ENCODE peak calls at places on chromosomes 11 and 22, in five cellular contexts. One of them, this sample, is unnamed.

GRCh38 chr11:8773916-8774537 is 91.4 kb downstream of the RPL27A start:
- DNase-seq in stimulated activated CD4-positive, alpha-beta T cell treated with anti-CD3 and anti-CD28 coated beads, TNF-alpha, amount 100 ng/mL, for 1 hour: no peak
- DNase-seq in OCI-LY7: no peak
- DNase-seq in RPMI8226: no peak
- DNase-seq in skeletal muscle cell: no peak
- DNase-seq in this sample: no peak

GRCh38 chr22:37909756-37910155 is 3.7 kb downstream of the MICALL1 start:
- DNase-seq in stimulated activated CD4-positive, alpha-beta T cell treated with anti-CD3 and anti-CD28 coated beads, TNF-alpha, amount 100 ng/mL, for 1 hour: no peak
- DNase-seq in OCI-LY7: no peak
- DNase-seq in RPMI8226: no peak
- DNase-seq in skeletal muscle cell: no peak
- DNase-seq in this sample: no peak

GRCh38 chr11:78314753-78315152 is 102.9 kb downstream of the GAB2 start:
- DNase-seq in skeletal muscle cell: no peak
- DNase-seq in OCI-LY7: no peak
- DNase-seq in RPMI8226: no peak
- DNase-seq in stimulated activated CD4-positive, alpha-beta T cell treated with anti-CD3 and anti-CD28 coated beads, TNF-alpha, amount 100 ng/mL, for 1 hour: no peak
- DNase-seq in this sample: no peak

GRCh38 chr11:79055866-79056632 is 384.8 kb downstream of the TENM4 start:
- DNase-seq in skeletal muscle cell: peak; percentile 22
- DNase-seq in RPMI8226: peak; percentile 16
- DNase-seq in OCI-LY7: no peak
- DNase-seq in stimulated activated CD4-positive, alpha-beta T cell treated with anti-CD3 and anti-CD28 coated beads, TNF-alpha, amount 100 ng/mL, for 1 hour: no peak
- DNase-seq in this sample: no peak

GRCh38 chr22:27213766-27214581 is 556.6 kb downstream of the MIAT start:
- DNase-seq in skeletal muscle cell: peak; percentile 72
- DNase-seq in stimulated activated CD4-positive, alpha-beta T cell treated with anti-CD3 and anti-CD28 coated beads, TNF-alpha, amount 100 ng/mL, for 1 hour: no peak
- DNase-seq in RPMI8226: no peak
- DNase-seq in OCI-LY7: no peak
- DNase-seq in this sample: no peak

GRCh38 chr22:48561676-48562075 is 1266.0 kb downstream of the BRD1 start:
- DNase-seq in RPMI8226: no peak
- DNase-seq in stimulated activated CD4-positive, alpha-beta T cell treated with anti-CD3 and anti-CD28 coated beads, TNF-alpha, amount 100 ng/mL, for 1 hour: no peak
- DNase-seq in OCI-LY7: no peak
- DNase-seq in skeletal muscle cell: no peak
- DNase-seq in this sample: no peak

GRCh38 chr11:103994111-103994510 is 42.3 kb upstream of the DDI1 start:
- DNase-seq in skeletal muscle cell: no peak
- DNase-seq in RPMI8226: no peak
- DNase-seq in stimulated activated CD4-positive, alpha-beta T cell treated with anti-CD3 and anti-CD28 coated beads, TNF-alpha, amount 100 ng/mL, for 1 hour: no peak
- DNase-seq in OCI-LY7: no peak
- DNase-seq in this sample: no peak

GRCh38 chr22:32158712-32159533 is at the start of gene C22orf42:
- DNase-seq in RPMI8226: no peak
- DNase-seq in skeletal muscle cell: no peak
- DNase-seq in stimulated activated CD4-positive, alpha-beta T cell treated with anti-CD3 and anti-CD28 coated beads, TNF-alpha, amount 100 ng/mL, for 1 hour: no peak
- DNase-seq in OCI-LY7: no peak
- DNase-seq in this sample: no peak

GRCh38 chr11:109223441-109223840 is 198.5 kb upstream of the C11orf87 start:
- DNase-seq in OCI-LY7: no peak
- DNase-seq in RPMI8226: no peak
- DNase-seq in stimulated activated CD4-positive, alpha-beta T cell treated with anti-CD3 and anti-CD28 coated beads, TNF-alpha, amount 100 ng/mL, for 1 hour: no peak
- DNase-seq in skeletal muscle cell: no peak
- DNase-seq in this sample: no peak

GRCh38 chr11:7480132-7480531 is 5.2 kb upstream of the OLFML1 start:
- DNase-seq in skeletal muscle cell: peak; percentile 7
- DNase-seq in stimulated activated CD4-positive, alpha-beta T cell treated with anti-CD3 and anti-CD28 coated beads, TNF-alpha, amount 100 ng/mL, for 1 hour: no peak
- DNase-seq in OCI-LY7: no peak
- DNase-seq in RPMI8226: no peak
- DNase-seq in this sample: no peak

GRCh38 chr11:130945945-130946344 is 29.7 kb upstream of the SNX19 start:
- DNase-seq in RPMI8226: no peak
- DNase-seq in skeletal muscle cell: peak; percentile 94
- DNase-seq in OCI-LY7: no peak
- DNase-seq in stimulated activated CD4-positive, alpha-beta T cell treated with anti-CD3 and anti-CD28 coated beads, TNF-alpha, amount 100 ng/mL, for 1 hour: no peak
- DNase-seq in this sample: no peak

GRCh38 chr11:35012467-35013191 is 96.2 kb downstream of the PDHX start:
- DNase-seq in RPMI8226: no peak
- DNase-seq in OCI-LY7: no peak
- DNase-seq in stimulated activated CD4-positive, alpha-beta T cell treated with anti-CD3 and anti-CD28 coated beads, TNF-alpha, amount 100 ng/mL, for 1 hour: no peak
- DNase-seq in skeletal muscle cell: no peak
- DNase-seq in this sample: peak; percentile 29

GRCh38 chr11:9566561-9567063 is 6.9 kb upstream of the WEE1 start:
- DNase-seq in stimulated activated CD4-positive, alpha-beta T cell treated with anti-CD3 and anti-CD28 coated beads, TNF-alpha, amount 100 ng/mL, for 1 hour: no peak
- DNase-seq in skeletal muscle cell: peak; percentile 49
- DNase-seq in OCI-LY7: no peak
- DNase-seq in RPMI8226: no peak
- DNase-seq in this sample: no peak

GRCh38 chr11:73612601-73613137 is 14.8 kb upstream of the FAM168A start:
- DNase-seq in skeletal muscle cell: no peak
- DNase-seq in RPMI8226: no peak
- DNase-seq in OCI-LY7: no peak
- DNase-seq in stimulated activated CD4-positive, alpha-beta T cell treated with anti-CD3 and anti-CD28 coated beads, TNF-alpha, amount 100 ng/mL, for 1 hour: no peak
- DNase-seq in this sample: no peak

GRCh38 chr22:42635531-42635930 is 4.9 kb downstream of the ATP5MGL start:
- DNase-seq in stimulated activated CD4-positive, alpha-beta T cell treated with anti-CD3 and anti-CD28 coated beads, TNF-alpha, amount 100 ng/mL, for 1 hour: no peak
- DNase-seq in OCI-LY7: no peak
- DNase-seq in RPMI8226: no peak
- DNase-seq in skeletal muscle cell: peak; percentile 40
- DNase-seq in this sample: no peak

GRCh38 chr22:31173386-31174145 is 13.6 kb downstream of the RNF185 start:
- DNase-seq in OCI-LY7: no peak
- DNase-seq in skeletal muscle cell: no peak
- DNase-seq in RPMI8226: no peak
- DNase-seq in stimulated activated CD4-positive, alpha-beta T cell treated with anti-CD3 and anti-CD28 coated beads, TNF-alpha, amount 100 ng/mL, for 1 hour: no peak
- DNase-seq in this sample: no peak

GRCh38 chr11:66220566-66220935 is 47.9 kb upstream of the RAB1B start:
- DNase-seq in skeletal muscle cell: no peak
- DNase-seq in stimulated activated CD4-positive, alpha-beta T cell treated with anti-CD3 and anti-CD28 coated beads, TNF-alpha, amount 100 ng/mL, for 1 hour: no peak
- DNase-seq in OCI-LY7: no peak
- DNase-seq in RPMI8226: no peak
- DNase-seq in this sample: no peak

GRCh38 chr22:49152146-49152929 is 675.3 kb downstream of the BRD1 start:
- DNase-seq in RPMI8226: no peak
- DNase-seq in stimulated activated CD4-positive, alpha-beta T cell treated with anti-CD3 and anti-CD28 coated beads, TNF-alpha, amount 100 ng/mL, for 1 hour: no peak
- DNase-seq in OCI-LY7: no peak
- DNase-seq in skeletal muscle cell: no peak
- DNase-seq in this sample: no peak

GRCh38 chr22:47406896-47407295 is 644.4 kb downstream of the TBC1D22A start:
- DNase-seq in skeletal muscle cell: no peak
- DNase-seq in stimulated activated CD4-positive, alpha-beta T cell treated with anti-CD3 and anti-CD28 coated beads, TNF-alpha, amount 100 ng/mL, for 1 hour: no peak
- DNase-seq in OCI-LY7: no peak
- DNase-seq in RPMI8226: no peak
- DNase-seq in this sample: no peak

GRCh38 chr22:42388130-42388797 is 43.9 kb downstream of the NFAM1 start:
- DNase-seq in stimulated activated CD4-positive, alpha-beta T cell treated with anti-CD3 and anti-CD28 coated beads, TNF-alpha, amount 100 ng/mL, for 1 hour: no peak
- DNase-seq in skeletal muscle cell: no peak
- DNase-seq in OCI-LY7: peak; percentile 15
- DNase-seq in RPMI8226: peak; percentile 88
- DNase-seq in this sample: no peak

GRCh38 chr11:69562816-69563215 is 78.1 kb upstream of the CCND1 start:
- DNase-seq in RPMI8226: no peak
- DNase-seq in stimulated activated CD4-positive, alpha-beta T cell treated with anti-CD3 and anti-CD28 coated beads, TNF-alpha, amount 100 ng/mL, for 1 hour: no peak
- DNase-seq in OCI-LY7: no peak
- DNase-seq in skeletal muscle cell: no peak
- DNase-seq in this sample: no peak

This sample was measured in memory B cell.